ENCODE peak calls at places on chromosomes 13 and 19, in ten cellular contexts. One of them, this sample, is unnamed.

GRCh38 chr19:38975214-38975860 is at the start of gene FBXO17:
- DNase-seq in activated CD4-positive, CD25-positive, alpha-beta regulatory T cell treated with anti-CD3 and anti-CD28 coated beads, Interleukin-2, amount 50 U/mL, for 16 hours: no peak
- DNase-seq in CD4-positive, alpha-beta T cell: no peak
- DNase-seq in T-cell: no peak
- DNase-seq in tibial nerve: peak
- DNase-seq in WTC11: peak
- DNase-seq in iris pigment epithelial cell: peak
- DNase-seq in fibroblast of lung: peak
- DNase-seq in GM20000: peak
- DNase-seq in stimulated activated CD8-positive, alpha-beta memory T cell treated with anti-CD3 and anti-CD28 coated beads, Interleukin-7, amount 100 ng/mL, for 1 hour: no peak
- DNase-seq in this sample: peak

GRCh38 chr19:29587518-29587986 is 18.5 kb upstream of the POP4 start:
- DNase-seq in activated CD4-positive, CD25-positive, alpha-beta regulatory T cell treated with anti-CD3 and anti-CD28 coated beads, Interleukin-2, amount 50 U/mL, for 16 hours: peak
- DNase-seq in GM20000: peak
- DNase-seq in WTC11: no peak
- DNase-seq in tibial nerve: no peak
- DNase-seq in T-cell: peak
- DNase-seq in fibroblast of lung: no peak
- DNase-seq in iris pigment epithelial cell: peak
- DNase-seq in CD4-positive, alpha-beta T cell: peak
- DNase-seq in stimulated activated CD8-positive, alpha-beta memory T cell treated with anti-CD3 and anti-CD28 coated beads, Interleukin-7, amount 100 ng/mL, for 1 hour: peak
- DNase-seq in this sample: no peak

GRCh38 chr19:5042556-5042955 is 73.6 kb downstream of the KDM4B start:
- DNase-seq in CD4-positive, alpha-beta T cell: no peak
- DNase-seq in GM20000: no peak
- DNase-seq in stimulated activated CD8-positive, alpha-beta memory T cell treated with anti-CD3 and anti-CD28 coated beads, Interleukin-7, amount 100 ng/mL, for 1 hour: no peak
- DNase-seq in WTC11: peak
- DNase-seq in iris pigment epithelial cell: no peak
- DNase-seq in fibroblast of lung: no peak
- DNase-seq in T-cell: no peak
- DNase-seq in tibial nerve: no peak
- DNase-seq in activated CD4-positive, CD25-positive, alpha-beta regulatory T cell treated with anti-CD3 and anti-CD28 coated beads, Interleukin-2, amount 50 U/mL, for 16 hours: no peak
- DNase-seq in this sample: no peak

GRCh38 chr13:82747331-82747730 is 1134.9 kb downstream of the SLITRK1 start:
- DNase-seq in stimulated activated CD8-positive, alpha-beta memory T cell treated with anti-CD3 and anti-CD28 coated beads, Interleukin-7, amount 100 ng/mL, for 1 hour: no peak
- DNase-seq in fibroblast of lung: no peak
- DNase-seq in WTC11: no peak
- DNase-seq in GM20000: no peak
- DNase-seq in activated CD4-positive, CD25-positive, alpha-beta regulatory T cell treated with anti-CD3 and anti-CD28 coated beads, Interleukin-2, amount 50 U/mL, for 16 hours: no peak
- DNase-seq in tibial nerve: no peak
- DNase-seq in CD4-positive, alpha-beta T cell: no peak
- DNase-seq in T-cell: no peak
- DNase-seq in iris pigment epithelial cell: no peak
- DNase-seq in this sample: no peak

GRCh38 chr19:1236566-1236965 is 1.2 kb downstream of the CBARP start:
- DNase-seq in fibroblast of lung: no peak
- DNase-seq in T-cell: no peak
- DNase-seq in GM20000: no peak
- DNase-seq in tibial nerve: no peak
- DNase-seq in CD4-positive, alpha-beta T cell: no peak
- DNase-seq in stimulated activated CD8-positive, alpha-beta memory T cell treated with anti-CD3 and anti-CD28 coated beads, Interleukin-7, amount 100 ng/mL, for 1 hour: no peak
- DNase-seq in WTC11: peak
- DNase-seq in activated CD4-positive, CD25-positive, alpha-beta regulatory T cell treated with anti-CD3 and anti-CD28 coated beads, Interleukin-2, amount 50 U/mL, for 16 hours: no peak
- DNase-seq in iris pigment epithelial cell: no peak
- DNase-seq in this sample: no peak

GRCh38 chr13:49953560-49953959 is 17.4 kb upstream of the SPRYD7 start:
- DNase-seq in WTC11: no peak
- DNase-seq in activated CD4-positive, CD25-positive, alpha-beta regulatory T cell treated with anti-CD3 and anti-CD28 coated beads, Interleukin-2, amount 50 U/mL, for 16 hours: no peak
- DNase-seq in tibial nerve: no peak
- DNase-seq in CD4-positive, alpha-beta T cell: no peak
- DNase-seq in fibroblast of lung: no peak
- DNase-seq in stimulated activated CD8-positive, alpha-beta memory T cell treated with anti-CD3 and anti-CD28 coated beads, Interleukin-7, amount 100 ng/mL, for 1 hour: no peak
- DNase-seq in T-cell: no peak
- DNase-seq in iris pigment epithelial cell: no peak
- DNase-seq in GM20000: no peak
- DNase-seq in this sample: no peak

GRCh38 chr13:48349525-48349924 is 46.0 kb downstream of the RB1 start:
- DNase-seq in iris pigment epithelial cell: no peak
- DNase-seq in tibial nerve: no peak
- DNase-seq in stimulated activated CD8-positive, alpha-beta memory T cell treated with anti-CD3 and anti-CD28 coated beads, Interleukin-7, amount 100 ng/mL, for 1 hour: no peak
- DNase-seq in T-cell: no peak
- DNase-seq in activated CD4-positive, CD25-positive, alpha-beta regulatory T cell treated with anti-CD3 and anti-CD28 coated beads, Interleukin-2, amount 50 U/mL, for 16 hours: no peak
- DNase-seq in CD4-positive, alpha-beta T cell: no peak
- DNase-seq in fibroblast of lung: no peak
- DNase-seq in WTC11: no peak
- DNase-seq in GM20000: no peak
- DNase-seq in this sample: no peak

GRCh38 chr19:38139122-38139521 is 84.9 kb downstream of the DPF1 start:
- DNase-seq in tibial nerve: no peak
- DNase-seq in activated CD4-positive, CD25-positive, alpha-beta regulatory T cell treated with anti-CD3 and anti-CD28 coated beads, Interleukin-2, amount 50 U/mL, for 16 hours: no peak
- DNase-seq in iris pigment epithelial cell: no peak
- DNase-seq in GM20000: no peak
- DNase-seq in fibroblast of lung: no peak
- DNase-seq in WTC11: no peak
- DNase-seq in T-cell: no peak
- DNase-seq in CD4-positive, alpha-beta T cell: no peak
- DNase-seq in stimulated activated CD8-positive, alpha-beta memory T cell treated with anti-CD3 and anti-CD28 coated beads, Interleukin-7, amount 100 ng/mL, for 1 hour: no peak
- DNase-seq in this sample: no peak

GRCh38 chr19:32719611-32720059 is at the start of gene TDRD12:
- DNase-seq in T-cell: no peak
- DNase-seq in tibial nerve: no peak
- DNase-seq in WTC11: peak
- DNase-seq in CD4-positive, alpha-beta T cell: no peak
- DNase-seq in iris pigment epithelial cell: no peak
- DNase-seq in fibroblast of lung: no peak
- DNase-seq in activated CD4-positive, CD25-positive, alpha-beta regulatory T cell treated with anti-CD3 and anti-CD28 coated beads, Interleukin-2, amount 50 U/mL, for 16 hours: no peak
- DNase-seq in GM20000: peak
- DNase-seq in stimulated activated CD8-positive, alpha-beta memory T cell treated with anti-CD3 and anti-CD28 coated beads, Interleukin-7, amount 100 ng/mL, for 1 hour: no peak
- DNase-seq in this sample: no peak

GRCh38 chr13:113020323-113021080 is 51.5 kb downstream of the MCF2L start:
- DNase-seq in tibial nerve: no peak
- DNase-seq in GM20000: no peak
- DNase-seq in T-cell: no peak
- DNase-seq in iris pigment epithelial cell: no peak
- DNase-seq in WTC11: no peak
- DNase-seq in activated CD4-positive, CD25-positive, alpha-beta regulatory T cell treated with anti-CD3 and anti-CD28 coated beads, Interleukin-2, amount 50 U/mL, for 16 hours: no peak
- DNase-seq in CD4-positive, alpha-beta T cell: no peak
- DNase-seq in stimulated activated CD8-positive, alpha-beta memory T cell treated with anti-CD3 and anti-CD28 coated beads, Interleukin-7, amount 100 ng/mL, for 1 hour: no peak
- DNase-seq in fibroblast of lung: no peak
- DNase-seq in this sample: no peak

GRCh38 chr13:50722437-50723125 is 120.9 kb downstream of the DLEU7 start:
- DNase-seq in tibial nerve: no peak
- DNase-seq in WTC11: no peak
- DNase-seq in CD4-positive, alpha-beta T cell: no peak
- DNase-seq in activated CD4-positive, CD25-positive, alpha-beta regulatory T cell treated with anti-CD3 and anti-CD28 coated beads, Interleukin-2, amount 50 U/mL, for 16 hours: no peak
- DNase-seq in fibroblast of lung: no peak
- DNase-seq in T-cell: no peak
- DNase-seq in stimulated activated CD8-positive, alpha-beta memory T cell treated with anti-CD3 and anti-CD28 coated beads, Interleukin-7, amount 100 ng/mL, for 1 hour: no peak
- DNase-seq in iris pigment epithelial cell: peak
- DNase-seq in GM20000: no peak
- DNase-seq in this sample: no peak

GRCh38 chr19:53010494-53010893 is 3.2 kb upstream of the ERVV-1 start:
- DNase-seq in fibroblast of lung: no peak
- DNase-seq in iris pigment epithelial cell: no peak
- DNase-seq in tibial nerve: no peak
- DNase-seq in WTC11: peak
- DNase-seq in T-cell: no peak
- DNase-seq in activated CD4-positive, CD25-positive, alpha-beta regulatory T cell treated with anti-CD3 and anti-CD28 coated beads, Interleukin-2, amount 50 U/mL, for 16 hours: no peak
- DNase-seq in GM20000: no peak
- DNase-seq in CD4-positive, alpha-beta T cell: no peak
- DNase-seq in stimulated activated CD8-positive, alpha-beta memory T cell treated with anti-CD3 and anti-CD28 coated beads, Interleukin-7, amount 100 ng/mL, for 1 hour: no peak
- DNase-seq in this sample: no peak

GRCh38 chr13:19382111-19382510 is 179.2 kb downstream of the TPTE2 start:
- DNase-seq in fibroblast of lung: no peak
- DNase-seq in stimulated activated CD8-positive, alpha-beta memory T cell treated with anti-CD3 and anti-CD28 coated beads, Interleukin-7, amount 100 ng/mL, for 1 hour: no peak
- DNase-seq in GM20000: peak
- DNase-seq in T-cell: no peak
- DNase-seq in activated CD4-positive, CD25-positive, alpha-beta regulatory T cell treated with anti-CD3 and anti-CD28 coated beads, Interleukin-2, amount 50 U/mL, for 16 hours: no peak
- DNase-seq in tibial nerve: no peak
- DNase-seq in WTC11: no peak
- DNase-seq in CD4-positive, alpha-beta T cell: no peak
- DNase-seq in iris pigment epithelial cell: no peak
- DNase-seq in this sample: no peak

GRCh38 chr19:10760268-10760944 is 42.5 kb downstream of the DNM2 start:
- DNase-seq in activated CD4-positive, CD25-positive, alpha-beta regulatory T cell treated with anti-CD3 and anti-CD28 coated beads, Interleukin-2, amount 50 U/mL, for 16 hours: no peak
- DNase-seq in fibroblast of lung: no peak
- DNase-seq in CD4-positive, alpha-beta T cell: no peak
- DNase-seq in tibial nerve: no peak
- DNase-seq in stimulated activated CD8-positive, alpha-beta memory T cell treated with anti-CD3 and anti-CD28 coated beads, Interleukin-7, amount 100 ng/mL, for 1 hour: no peak
- DNase-seq in WTC11: no peak
- DNase-seq in GM20000: peak
- DNase-seq in T-cell: no peak
- DNase-seq in iris pigment epithelial cell: no peak
- DNase-seq in this sample: no peak

GRCh38 chr19:46753420-46754155 is 7.3 kb upstream of the STRN4 start:
- DNase-seq in CD4-positive, alpha-beta T cell: peak
- DNase-seq in iris pigment epithelial cell: no peak
- DNase-seq in activated CD4-positive, CD25-positive, alpha-beta regulatory T cell treated with anti-CD3 and anti-CD28 coated beads, Interleukin-2, amount 50 U/mL, for 16 hours: no peak
- DNase-seq in GM20000: peak
- DNase-seq in T-cell: peak
- DNase-seq in tibial nerve: peak
- DNase-seq in stimulated activated CD8-positive, alpha-beta memory T cell treated with anti-CD3 and anti-CD28 coated beads, Interleukin-7, amount 100 ng/mL, for 1 hour: peak
- DNase-seq in fibroblast of lung: no peak
- DNase-seq in WTC11: peak
- DNase-seq in this sample: peak

GRCh38 chr19:40584007-40584406 is 7.3 kb downstream of the SHKBP1 start:
- DNase-seq in T-cell: no peak
- DNase-seq in fibroblast of lung: no peak
- DNase-seq in iris pigment epithelial cell: peak
- DNase-seq in GM20000: no peak
- DNase-seq in CD4-positive, alpha-beta T cell: no peak
- DNase-seq in stimulated activated CD8-positive, alpha-beta memory T cell treated with anti-CD3 and anti-CD28 coated beads, Interleukin-7, amount 100 ng/mL, for 1 hour: no peak
- DNase-seq in tibial nerve: no peak
- DNase-seq in activated CD4-positive, CD25-positive, alpha-beta regulatory T cell treated with anti-CD3 and anti-CD28 coated beads, Interleukin-2, amount 50 U/mL, for 16 hours: no peak
- DNase-seq in WTC11: no peak
- DNase-seq in this sample: no peak

GRCh38 chr13:106533940-106534843 is 1.3 kb downstream of the EFNB2 start:
- DNase-seq in T-cell: no peak
- DNase-seq in fibroblast of lung: peak
- DNase-seq in tibial nerve: peak
- DNase-seq in GM20000: peak
- DNase-seq in activated CD4-positive, CD25-positive, alpha-beta regulatory T cell treated with anti-CD3 and anti-CD28 coated beads, Interleukin-2, amount 50 U/mL, for 16 hours: no peak
- DNase-seq in iris pigment epithelial cell: peak
- DNase-seq in stimulated activated CD8-positive, alpha-beta memory T cell treated with anti-CD3 and anti-CD28 coated beads, Interleukin-7, amount 100 ng/mL, for 1 hour: no peak
- DNase-seq in WTC11: peak
- DNase-seq in CD4-positive, alpha-beta T cell: no peak
- DNase-seq in this sample: peak

GRCh38 chr13:113418722-113419049 is 34.6 kb downstream of the ADPRHL1 start:
- DNase-seq in tibial nerve: no peak
- DNase-seq in GM20000: no peak
- DNase-seq in T-cell: no peak
- DNase-seq in CD4-positive, alpha-beta T cell: no peak
- DNase-seq in fibroblast of lung: no peak
- DNase-seq in activated CD4-positive, CD25-positive, alpha-beta regulatory T cell treated with anti-CD3 and anti-CD28 coated beads, Interleukin-2, amount 50 U/mL, for 16 hours: no peak
- DNase-seq in WTC11: no peak
- DNase-seq in stimulated activated CD8-positive, alpha-beta memory T cell treated with anti-CD3 and anti-CD28 coated beads, Interleukin-7, amount 100 ng/mL, for 1 hour: no peak
- DNase-seq in iris pigment epithelial cell: no peak
- DNase-seq in this sample: no peak

GRCh38 chr19:2123682-2124387 is 27.1 kb downstream of the IZUMO4 start:
- DNase-seq in tibial nerve: no peak
- DNase-seq in stimulated activated CD8-positive, alpha-beta memory T cell treated with anti-CD3 and anti-CD28 coated beads, Interleukin-7, amount 100 ng/mL, for 1 hour: no peak
- DNase-seq in GM20000: no peak
- DNase-seq in WTC11: peak
- DNase-seq in iris pigment epithelial cell: peak
- DNase-seq in T-cell: no peak
- DNase-seq in CD4-positive, alpha-beta T cell: no peak
- DNase-seq in activated CD4-positive, CD25-positive, alpha-beta regulatory T cell treated with anti-CD3 and anti-CD28 coated beads, Interleukin-2, amount 50 U/mL, for 16 hours: no peak
- DNase-seq in fibroblast of lung: no peak
- DNase-seq in this sample: peak

GRCh38 chr13:110453767-110454166 is 107.8 kb downstream of the RAB20 start:
- DNase-seq in CD4-positive, alpha-beta T cell: no peak
- DNase-seq in WTC11: no peak
- DNase-seq in GM20000: no peak
- DNase-seq in fibroblast of lung: no peak
- DNase-seq in T-cell: no peak
- DNase-seq in stimulated activated CD8-positive, alpha-beta memory T cell treated with anti-CD3 and anti-CD28 coated beads, Interleukin-7, amount 100 ng/mL, for 1 hour: no peak
- DNase-seq in iris pigment epithelial cell: no peak
- DNase-seq in tibial nerve: no peak
- DNase-seq in activated CD4-positive, CD25-positive, alpha-beta regulatory T cell treated with anti-CD3 and anti-CD28 coated beads, Interleukin-2, amount 50 U/mL, for 16 hours: no peak
- DNase-seq in this sample: no peak

GRCh38 chr13:50691682-50692263 is 151.7 kb downstream of the DLEU7 start:
- DNase-seq in iris pigment epithelial cell: no peak
- DNase-seq in stimulated activated CD8-positive, alpha-beta memory T cell treated with anti-CD3 and anti-CD28 coated beads, Interleukin-7, amount 100 ng/mL, for 1 hour: no peak
- DNase-seq in activated CD4-positive, CD25-positive, alpha-beta regulatory T cell treated with anti-CD3 and anti-CD28 coated beads, Interleukin-2, amount 50 U/mL, for 16 hours: no peak
- DNase-seq in fibroblast of lung: no peak
- DNase-seq in WTC11: no peak
- DNase-seq in tibial nerve: no peak
- DNase-seq in T-cell: no peak
- DNase-seq in GM20000: no peak
- DNase-seq in CD4-positive, alpha-beta T cell: no peak
- DNase-seq in this sample: no peak

GRCh38 chr19:14375582-14376291 is 5.5 kb upstream of the ADGRE5 start:
- DNase-seq in iris pigment epithelial cell: no peak
- DNase-seq in CD4-positive, alpha-beta T cell: no peak
- DNase-seq in WTC11: no peak
- DNase-seq in T-cell: no peak
- DNase-seq in GM20000: no peak
- DNase-seq in stimulated activated CD8-positive, alpha-beta memory T cell treated with anti-CD3 and anti-CD28 coated beads, Interleukin-7, amount 100 ng/mL, for 1 hour: no peak
- DNase-seq in fibroblast of lung: no peak
- DNase-seq in tibial nerve: no peak
- DNase-seq in activated CD4-positive, CD25-positive, alpha-beta regulatory T cell treated with anti-CD3 and anti-CD28 coated beads, Interleukin-2, amount 50 U/mL, for 16 hours: no peak
- DNase-seq in this sample: no peak

GRCh38 chr13:43470610-43471009 is 316.2 kb downstream of the ENOX1 start:
- DNase-seq in CD4-positive, alpha-beta T cell: no peak
- DNase-seq in GM20000: no peak
- DNase-seq in T-cell: no peak
- DNase-seq in activated CD4-positive, CD25-positive, alpha-beta regulatory T cell treated with anti-CD3 and anti-CD28 coated beads, Interleukin-2, amount 50 U/mL, for 16 hours: no peak
- DNase-seq in fibroblast of lung: peak
- DNase-seq in tibial nerve: no peak
- DNase-seq in stimulated activated CD8-positive, alpha-beta memory T cell treated with anti-CD3 and anti-CD28 coated beads, Interleukin-7, amount 100 ng/mL, for 1 hour: no peak
- DNase-seq in WTC11: no peak
- DNase-seq in iris pigment epithelial cell: no peak
- DNase-seq in this sample: no peak

GRCh38 chr19:3710265-3710812 is 2.2 kb downstream of the TJP3 start:
- DNase-seq in activated CD4-positive, CD25-positive, alpha-beta regulatory T cell treated with anti-CD3 and anti-CD28 coated beads, Interleukin-2, amount 50 U/mL, for 16 hours: no peak
- DNase-seq in CD4-positive, alpha-beta T cell: no peak
- DNase-seq in tibial nerve: peak
- DNase-seq in iris pigment epithelial cell: peak
- DNase-seq in stimulated activated CD8-positive, alpha-beta memory T cell treated with anti-CD3 and anti-CD28 coated beads, Interleukin-7, amount 100 ng/mL, for 1 hour: no peak
- DNase-seq in WTC11: peak
- DNase-seq in GM20000: no peak
- DNase-seq in fibroblast of lung: peak
- DNase-seq in T-cell: no peak
- DNase-seq in this sample: peak

GRCh38 chr13:79909664-79910063 is 428.7 kb downstream of the NDFIP2 start:
- DNase-seq in CD4-positive, alpha-beta T cell: no peak
- DNase-seq in T-cell: no peak
- DNase-seq in fibroblast of lung: no peak
- DNase-seq in stimulated activated CD8-positive, alpha-beta memory T cell treated with anti-CD3 and anti-CD28 coated beads, Interleukin-7, amount 100 ng/mL, for 1 hour: no peak
- DNase-seq in tibial nerve: no peak
- DNase-seq in WTC11: no peak
- DNase-seq in iris pigment epithelial cell: no peak
- DNase-seq in activated CD4-positive, CD25-positive, alpha-beta regulatory T cell treated with anti-CD3 and anti-CD28 coated beads, Interleukin-2, amount 50 U/mL, for 16 hours: no peak
- DNase-seq in GM20000: no peak
- DNase-seq in this sample: no peak

GRCh38 chr19:2034729-2035589 is 16.1 kb downstream of the MKNK2 start:
- DNase-seq in WTC11: peak
- DNase-seq in T-cell: peak
- DNase-seq in stimulated activated CD8-positive, alpha-beta memory T cell treated with anti-CD3 and anti-CD28 coated beads, Interleukin-7, amount 100 ng/mL, for 1 hour: no peak
- DNase-seq in GM20000: peak
- DNase-seq in fibroblast of lung: peak
- DNase-seq in tibial nerve: no peak
- DNase-seq in iris pigment epithelial cell: peak
- DNase-seq in activated CD4-positive, CD25-positive, alpha-beta regulatory T cell treated with anti-CD3 and anti-CD28 coated beads, Interleukin-2, amount 50 U/mL, for 16 hours: no peak
- DNase-seq in CD4-positive, alpha-beta T cell: no peak
- DNase-seq in this sample: peak

GRCh38 chr13:94711561-94712286 is 621 bp downstream of the SOX21 start:
- DNase-seq in tibial nerve: no peak
- DNase-seq in CD4-positive, alpha-beta T cell: no peak
- DNase-seq in activated CD4-positive, CD25-positive, alpha-beta regulatory T cell treated with anti-CD3 and anti-CD28 coated beads, Interleukin-2, amount 50 U/mL, for 16 hours: no peak
- DNase-seq in stimulated activated CD8-positive, alpha-beta memory T cell treated with anti-CD3 and anti-CD28 coated beads, Interleukin-7, amount 100 ng/mL, for 1 hour: no peak
- DNase-seq in WTC11: peak
- DNase-seq in fibroblast of lung: peak
- DNase-seq in GM20000: peak
- DNase-seq in T-cell: no peak
- DNase-seq in iris pigment epithelial cell: peak
- DNase-seq in this sample: peak

GRCh38 chr19:46131485-46132143 is 7.1 kb upstream of the IGFL3 start:
- DNase-seq in stimulated activated CD8-positive, alpha-beta memory T cell treated with anti-CD3 and anti-CD28 coated beads, Interleukin-7, amount 100 ng/mL, for 1 hour: no peak
- DNase-seq in T-cell: no peak
- DNase-seq in fibroblast of lung: peak
- DNase-seq in iris pigment epithelial cell: peak
- DNase-seq in GM20000: no peak
- DNase-seq in WTC11: no peak
- DNase-seq in CD4-positive, alpha-beta T cell: no peak
- DNase-seq in tibial nerve: no peak
- DNase-seq in activated CD4-positive, CD25-positive, alpha-beta regulatory T cell treated with anti-CD3 and anti-CD28 coated beads, Interleukin-2, amount 50 U/mL, for 16 hours: no peak
- DNase-seq in this sample: no peak